ENCODE peak calls at places on chromosome 16, in ten cellular contexts. C, D, J, P, X, K, Z, I, G and R are unnamed samples.

GRCh38 chr16:52435573-52435972 is 111.4 kb downstream of the TOX3 start:
- DNase-seq in D (no peak), Z (no peak), P (no peak), I (no peak), K (no peak), C (no peak), J (no peak), X (no peak), G (no peak), R (no peak)

GRCh38 chr16:26668026-26668425 is 398.7 kb upstream of the C16orf82 start:
- DNase-seq in X (no peak), P (no peak), Z (peak; percentile 19), K (no peak), G (no peak), C (no peak), J (no peak), I (no peak), D (no peak), R (no peak)

GRCh38 chr16:80125677-80126076 is 415.1 kb upstream of the DYNLRB2 start:
- DNase-seq in P (no peak), K (no peak), Z (no peak), I (no peak), G (no peak), J (no peak), C (no peak), D (no peak), X (peak; percentile 23), R (no peak)

GRCh38 chr16:55809851-55810250 is 23.0 kb downstream of the CES1 start:
- DNase-seq in D (no peak), P (no peak), G (no peak), J (no peak), C (no peak), I (no peak), X (no peak), K (no peak), Z (no peak), R (no peak)

GRCh38 chr16:56357291-56357764 is 68.0 kb downstream of the AMFR start:
- DNase-seq in X (no peak), D (peak; percentile 24), Z (peak; percentile 23), P (peak; percentile 55), J (no peak), K (peak; percentile 27), I (peak; percentile 34), C (no peak), G (no peak), R (no peak)

GRCh38 chr16:621526-622105 is 9.2 kb upstream of the WFIKKN1 start:
- DNase-seq in G (no peak), Z (no peak), P (peak; percentile 5), J (no peak), C (no peak), K (peak; percentile 36), D (no peak), I (no peak), X (no peak), R (no peak)

GRCh38 chr16:56347166-56347565 is 78.2 kb downstream of the AMFR start:
- DNase-seq in J (no peak), G (no peak), D (no peak), Z (no peak), K (no peak), X (no peak), I (no peak), C (no peak), P (no peak), R (no peak)

GRCh38 chr16:77993586-77993985 is 28.8 kb upstream of the CLEC3A start:
- DNase-seq in D (no peak), G (no peak), K (peak; percentile 39), P (peak; percentile 49), J (no peak), X (no peak), C (no peak), I (no peak), Z (no peak), R (no peak)

GRCh38 chr16:19417640-19418039 is at the start of gene TMC5:
- DNase-seq in I (no peak), P (no peak), C (no peak), G (no peak), D (peak; percentile 75), J (no peak), X (no peak), Z (no peak), K (no peak), R (no peak)

GRCh38 chr16:46743232-46743719 is 4.9 kb downstream of the MYLK3 start:
- DNase-seq in X (no peak), G (no peak), J (no peak), Z (peak; percentile 25), P (no peak), C (no peak), D (no peak), K (peak; percentile 22), I (no peak), R (no peak)

GRCh38 chr16:85157813-85158701 is 45.8 kb upstream of the CIBAR2 start:
- DNase-seq in C (no peak), X (no peak), D (no peak), J (no peak), K (no peak), G (no peak), Z (peak; percentile 79), P (no peak), I (no peak), R (no peak)

GRCh38 chr16:54059319-54059718 is 227.3 kb downstream of the IRX3 start:
- DNase-seq in J (no peak), X (no peak), Z (peak; percentile 19), G (no peak), C (no peak), D (no peak), I (no peak), P (no peak), K (no peak), R (no peak)

GRCh38 chr16:10806698-10807097 is 11.9 kb downstream of the TVP23A start:
- DNase-seq in G (no peak), C (no peak), I (no peak), Z (no peak), D (no peak), X (no peak), J (no peak), K (no peak), P (no peak), R (no peak)

GRCh38 chr16:6265956-6266355 is 1066.7 kb upstream of the RBFOX1 start:
- DNase-seq in Z (no peak), P (no peak), D (no peak), I (no peak), G (no peak), X (no peak), C (no peak), K (no peak), J (no peak), R (no peak)

GRCh38 chr16:28473714-28474265 is 1.7 kb upstream of the NPIPB7 start:
- DNase-seq in J (no peak), K (no peak), C (no peak), Z (no peak), I (no peak), D (no peak), X (no peak), P (no peak), G (no peak), R (no peak)

GRCh38 chr16:77212736-77213541 is 13.7 kb downstream of the SYCE1L start:
- DNase-seq in I (no peak), D (peak; percentile 62), G (peak; percentile 69), J (peak; percentile 68), P (peak; percentile 84), X (peak; percentile 59), K (peak; percentile 68), C (no peak), Z (peak; percentile 89), R (peak; percentile 75)

GRCh38 chr16:20740007-20740883 is 1.4 kb downstream of the THUMPD1 start:
- DNase-seq in I (no peak), C (no peak), Z (peak; percentile 6), J (peak; percentile 1), D (no peak), P (no peak), K (peak; percentile 39), G (no peak), X (no peak), R (no peak)
- TF ChIP-seq CTCF in I (no peak), C (peak; percentile 40), Z (peak; percentile 59), J (peak; percentile 57), D (peak; percentile 13), P (peak; percentile 28), K (peak; percentile 62), G (peak; percentile 42), X (peak; percentile 22), R (no peak)

GRCh38 chr16:24700549-24701392 is 28.7 kb upstream of the TNRC6A start:
- DNase-seq in D (peak; percentile 46), X (peak; percentile 70), J (peak; percentile 90), Z (peak; percentile 28), K (peak; percentile 91), P (peak; percentile 65), C (peak; percentile 99), I (peak; percentile 40), G (no peak), R (no peak)
- TF ChIP-seq CTCF in D (no peak), X (peak; percentile 9), J (peak; percentile 47), Z (peak; percentile 50), K (peak; percentile 47), P (peak; percentile 6), C (peak; percentile 52), I (no peak), G (no peak), R (no peak)

DNA sequence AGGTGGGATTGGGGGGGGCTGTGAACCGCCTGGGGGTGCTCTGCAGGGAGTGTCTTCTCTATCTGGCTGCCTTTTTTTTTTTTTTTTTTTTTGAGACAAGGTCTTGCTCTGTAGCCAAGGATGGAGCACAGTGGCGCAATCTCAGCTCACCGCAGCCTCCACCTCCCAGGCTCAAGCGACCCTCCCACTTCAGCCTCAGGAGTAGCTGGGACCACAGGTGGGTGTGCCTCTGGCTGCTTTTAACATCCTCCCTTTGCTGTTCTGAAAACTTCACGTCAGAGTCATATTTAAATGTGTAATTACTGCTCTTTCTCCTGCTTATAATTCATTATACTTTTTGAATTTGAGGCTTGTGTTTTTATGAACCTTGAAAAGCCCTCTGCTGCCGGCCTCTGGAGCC is 78.4 kb downstream of the ZNF778 start:
- DNase-seq in J (no peak), P (no peak), X (no peak), Z (no peak), G (no peak), I (no peak), D (no peak), K (no peak), C (no peak), R (no peak)
- TF ChIP-seq CTCF in J (no peak), P (no peak), X (no peak), Z (no peak), G (no peak), I (no peak), D (no peak), K (no peak), C (no peak), R (no peak)

DNA sequence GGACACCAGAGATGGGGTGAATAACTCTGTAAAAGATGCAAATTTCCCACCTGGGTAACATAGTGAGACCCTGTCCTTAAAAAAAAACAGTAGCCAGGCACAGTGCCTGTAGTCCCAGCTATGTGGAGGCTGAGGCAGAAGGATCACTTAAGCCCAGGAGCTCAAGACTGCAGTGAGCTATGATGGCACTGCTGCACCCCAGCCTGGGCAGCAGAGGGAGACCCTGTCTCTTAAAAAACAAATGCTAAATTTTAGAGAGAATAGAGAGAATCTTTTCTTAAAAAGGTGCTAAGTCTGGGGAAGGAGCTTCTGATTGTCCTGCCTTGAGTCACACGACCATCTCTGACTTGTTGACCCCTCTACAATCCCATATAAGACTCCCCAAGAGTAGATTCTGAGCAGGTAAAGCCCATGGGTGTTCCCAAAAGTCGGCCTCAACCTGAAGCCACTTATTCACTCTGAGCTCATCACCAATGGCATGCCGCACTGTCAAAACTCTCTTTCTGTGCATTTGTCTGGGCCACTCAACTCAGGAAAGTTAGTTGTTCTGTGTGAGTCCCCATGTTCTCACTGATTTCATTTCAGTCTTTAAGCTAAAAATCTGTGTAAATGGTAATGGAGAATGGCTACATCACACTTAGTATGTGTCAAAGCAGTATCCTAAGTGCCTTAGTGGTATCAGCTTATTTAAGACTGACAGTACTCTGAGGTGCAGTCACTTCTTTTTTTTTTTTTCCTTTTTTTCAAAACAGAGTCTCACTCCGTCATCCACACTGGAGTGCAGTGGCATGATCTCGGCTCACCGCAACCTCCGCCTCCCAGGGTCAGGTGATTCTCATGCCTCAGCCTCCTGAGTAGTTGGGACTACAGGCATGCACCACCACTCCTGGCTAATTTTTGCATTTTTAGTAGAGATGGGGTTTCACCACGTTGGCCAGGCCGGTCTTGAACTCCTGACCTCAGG is 41.6 kb downstream of the PRKCB start:
- DNase-seq in C (no peak), P (no peak), J (no peak), G (no peak), I (no peak), K (no peak), X (no peak), D (no peak), Z (no peak), R (no peak)
- TF ChIP-seq CTCF in C (no peak), P (no peak), J (no peak), G (no peak), I (no peak), K (no peak), X (no peak), D (no peak), Z (no peak), R (no peak)